ENCODE peak calls at places on chromosomes 3 and 15, in ten cellular contexts. U is cardiac muscle cell; D is vagina; S is ovary; V is AG04450; W is heart left ventricle; T is MM.1S; A is astrocyte; P is psoas muscle; C is CD4-positive, alpha-beta T cell. M is an unnamed sample.

GRCh38 chr15:73899197-73900128 is 26.1 kb downstream of the TBC1D21 start:
- DNase-seq in U (peak; percentile 44), D (no peak), S (no peak), V (no peak), W (no peak), T (no peak), A (peak; percentile 33), P (no peak), C (no peak), M (no peak)

GRCh38 chr3:33355611-33356010 is 78.4 kb downstream of the FBXL2 start:
- DNase-seq in U (peak; percentile 63), D (no peak), S (no peak), V (no peak), W (no peak), T (no peak), A (peak; percentile 72), P (no peak), C (no peak), M (no peak)

GRCh38 chr15:65954289-65954741 is 85.0 kb downstream of the RAB11A start:
- DNase-seq in U (no peak), D (no peak), S (no peak), V (no peak), W (no peak), T (peak; percentile 60), A (peak; percentile 83), P (no peak), C (no peak), M (peak; percentile 44)

GRCh38 chr3:114213262-114213668 is 24.1 kb downstream of the ZNF80 start:
- DNase-seq in U (no peak), D (no peak), S (no peak), V (no peak), W (no peak), T (no peak), A (peak; percentile 56), P (no peak), C (no peak), M (no peak)

GRCh38 chr3:147422226-147422933 is 13.2 kb downstream of the ZIC1 start:
- DNase-seq in U (no peak), D (no peak), S (no peak), V (no peak), W (no peak), T (no peak), A (no peak), P (no peak), C (no peak), M (no peak)

GRCh38 chr3:128297401-128298138 is 144.3 kb downstream of the EEFSEC start:
- DNase-seq in U (peak; percentile 30), D (peak; percentile 49), S (no peak), V (no peak), W (no peak), T (no peak), A (no peak), P (no peak), C (no peak), M (no peak)

GRCh38 chr3:114569186-114569585 is 275.4 kb downstream of the TIGIT start:
- DNase-seq in U (no peak), D (no peak), S (no peak), V (no peak), W (no peak), T (no peak), A (peak; percentile 62), P (no peak), C (no peak), M (no peak)

GRCh38 chr15:61755461-61755860 is 304.8 kb downstream of the VPS13C start:
- DNase-seq in U (no peak), D (no peak), S (no peak), V (no peak), W (no peak), T (no peak), A (no peak), P (no peak), C (no peak), M (no peak)

GRCh38 chr15:42401544-42402478 is 42.5 kb downstream of the CAPN3 start:
- DNase-seq in U (no peak), D (no peak), S (no peak), V (no peak), W (no peak), T (no peak), A (no peak), P (no peak), C (no peak), M (no peak)

GRCh38 chr15:65869954-65870871 is 922 bp downstream of the RAB11A start:
- DNase-seq in U (peak; percentile 44), D (peak; percentile 96), S (peak; percentile 34), V (no peak), W (peak; percentile 67), T (no peak), A (peak; percentile 18), P (peak; percentile 19), C (peak; percentile 6), M (peak; percentile 41)

GRCh38 chr3:129045675-129046036 is 14.9 kb upstream of the GP9 start:
- DNase-seq in U (no peak), D (no peak), S (peak; percentile 36), V (no peak), W (peak; percentile 76), T (peak; percentile 23), A (no peak), P (peak; percentile 57), C (peak; percentile 12), M (no peak)

DNA sequence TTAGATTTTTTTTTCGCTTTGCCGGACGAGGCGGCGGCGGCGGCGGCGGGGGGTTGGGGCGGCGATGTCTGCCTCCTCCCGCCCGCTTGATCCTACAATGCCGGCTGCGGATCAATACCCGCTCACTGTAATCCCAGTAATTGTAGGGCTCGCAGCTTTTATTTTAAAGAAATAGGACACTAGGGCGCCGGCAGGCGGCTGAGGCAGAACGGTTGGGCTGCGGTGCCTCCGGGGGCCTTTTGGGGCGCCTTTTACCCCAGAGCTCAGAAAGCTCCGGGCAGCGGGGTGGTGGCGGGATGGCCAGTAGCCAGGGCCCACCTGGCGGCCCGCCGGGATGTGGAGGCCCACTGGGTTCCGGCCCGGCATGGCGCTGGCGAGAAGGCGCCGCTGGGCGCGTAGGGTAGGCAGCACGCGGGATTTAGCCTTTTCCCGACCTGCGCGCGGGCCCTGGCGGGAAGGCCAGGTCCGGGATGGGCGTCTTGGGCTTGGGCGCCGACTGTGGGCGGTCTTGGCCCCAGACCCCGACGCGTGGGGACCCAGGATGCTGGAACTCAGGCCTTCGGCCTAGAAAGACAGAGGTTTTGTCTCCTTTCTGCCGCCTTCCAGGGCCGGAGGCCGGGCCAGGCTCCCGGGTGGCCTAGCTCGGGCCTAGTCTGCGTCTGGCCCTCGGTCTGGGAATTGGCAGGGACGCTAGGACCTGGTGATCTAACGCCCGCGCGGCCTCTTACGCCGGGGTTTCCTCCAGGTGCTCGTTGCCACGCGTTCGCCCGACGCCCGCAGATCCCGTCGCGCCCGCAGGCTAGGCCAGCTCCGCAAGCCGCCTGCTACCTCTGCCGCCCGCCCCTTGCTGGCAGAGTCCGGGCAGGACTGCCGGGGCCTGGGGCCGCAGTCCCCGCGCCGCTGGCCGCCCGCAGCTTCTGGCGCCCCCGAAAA is 15.5 kb upstream of the ONECUT1 start:
- DNase-seq in U (no peak), D (no peak), S (no peak), V (no peak), W (no peak), T (no peak), A (no peak), P (no peak), C (no peak), M (no peak)
- TF ChIP-seq CTCF in U (peak; percentile 18), D (no peak), S (no peak), V (peak; percentile 7), W (no peak), T (no peak), A (no peak), P (no peak), C (no peak), M (no peak)

DNA sequence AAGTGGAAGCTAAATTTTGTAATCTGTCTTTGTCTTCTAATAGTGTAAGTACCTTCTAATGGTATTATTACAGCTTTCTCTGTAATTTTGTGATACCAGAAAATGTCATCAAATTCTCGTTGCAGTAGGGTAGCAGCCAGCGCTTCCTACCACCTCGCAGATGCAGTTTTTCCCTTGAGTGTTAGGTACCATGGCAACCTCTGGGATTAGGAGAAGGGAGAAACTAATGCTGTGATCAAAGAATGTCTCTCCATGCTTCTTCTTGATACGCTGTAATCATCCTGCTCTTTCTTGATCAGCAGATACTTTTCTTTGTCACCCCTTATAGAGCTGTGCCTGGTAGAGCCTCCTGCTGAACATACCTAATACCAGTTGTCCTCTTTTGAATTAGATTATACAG is 27.7 kb downstream of the SRP14 start:
- DNase-seq in U (no peak), D (no peak), S (no peak), V (no peak), W (no peak), T (no peak), A (no peak), P (no peak), C (no peak), M (no peak)
- H3K27ac ChIP-seq in U (no peak overlapping the region), D (no peak overlapping the region), S (no peak overlapping the region), V (no peak overlapping the region), W (no peak overlapping the region), T (no peak overlapping the region), A (peak overlapping the region; percentile 54), P (peak overlapping the region; percentile 54), C (no peak overlapping the region), M (no peak overlapping the region)

DNA sequence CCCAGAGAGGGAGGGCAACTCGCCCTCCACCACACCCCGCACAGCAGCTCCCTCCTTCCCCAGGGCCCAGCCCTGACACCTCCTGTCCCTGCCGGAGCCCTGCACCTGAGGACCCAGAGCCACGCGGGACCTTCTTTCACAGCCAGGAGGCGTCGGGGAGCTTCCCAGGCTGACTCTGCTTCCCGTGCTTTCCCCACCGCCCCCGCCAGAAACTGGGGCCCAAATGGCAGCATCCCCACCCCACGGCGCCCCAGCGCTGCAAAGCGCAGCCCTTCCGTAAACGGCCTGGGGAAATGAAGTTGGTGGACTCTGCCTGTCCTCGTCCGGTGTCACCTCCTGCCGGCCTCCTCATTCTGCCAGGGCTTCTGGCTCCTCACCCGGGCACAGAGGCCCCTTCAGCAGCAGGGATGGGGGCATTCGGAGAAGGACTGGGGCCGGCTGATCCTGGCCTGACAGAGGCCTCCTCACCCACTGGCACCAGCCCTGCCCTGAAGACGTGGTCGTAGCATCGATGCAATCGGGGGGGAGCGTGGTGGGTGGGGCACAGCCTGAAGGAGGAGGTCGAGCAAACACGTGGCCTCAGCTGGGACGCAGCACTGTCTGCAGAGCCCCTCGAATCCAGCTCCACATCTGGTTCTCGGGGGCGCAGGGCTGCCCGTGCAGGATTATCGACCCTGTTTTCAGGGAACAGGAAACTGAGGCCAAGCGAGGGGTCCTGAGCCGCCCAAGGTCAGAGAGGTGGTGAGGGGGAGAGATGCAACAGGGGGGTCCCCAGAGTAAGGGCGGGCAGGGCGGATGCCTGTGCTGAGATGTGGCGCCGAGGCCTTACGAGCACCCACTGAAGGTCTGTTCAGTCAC is 235.4 kb downstream of the XXYLT1 start:
- DNase-seq in U (no peak), D (no peak), S (no peak), V (no peak), W (no peak), T (no peak), A (no peak), P (no peak), C (no peak), M (no peak)
- TF ChIP-seq CTCF in U (peak; percentile 27), D (no peak), S (no peak), V (peak; percentile 35), W (no peak), T (no peak), A (no peak), P (no peak), C (no peak), M (peak; percentile 18)

GRCh38 chr15:44593042-44593736 is 56.2 kb downstream of the EIF3J start:
- DNase-seq in U (no peak), D (no peak), S (no peak), V (no peak), W (no peak), T (peak; percentile 28), A (no peak), P (no peak), C (peak; percentile 6), M (peak; percentile 59)
- H3K27ac ChIP-seq in U (no peak overlapping the region), D (no peak overlapping the region), S (no peak overlapping the region), V (no peak overlapping the region), W (no peak overlapping the region), T (peak overlapping the region; percentile 23), A (no peak overlapping the region), P (no peak overlapping the region), C (no peak overlapping the region), M (no peak overlapping the region)

GRCh38 chr3:172276103-172276502 is 172.2 kb downstream of the GHSR start:
- DNase-seq in U (no peak), D (no peak), S (no peak), V (no peak), W (no peak), T (peak; percentile 40), A (no peak), P (no peak), C (no peak), M (peak; percentile 31)
- TF ChIP-seq CTCF in U (no peak), D (no peak), S (no peak), V (peak; percentile 14), W (no peak), T (peak; percentile 47), A (no peak), P (no peak), C (peak; percentile 9), M (peak; percentile 48)

M was measured in OCI-LY7.